ENCODE peak calls at places on chromosomes 3 and 15, in eight cellular contexts. X is dermis blood vessel endothelial cell; K is NCI-H2081; Q is endothelial cell; G is activated naive CD4-positive, alpha-beta T cell; Z is effector CD4-positive, alpha-beta T cell; H is stimulated activated CD8-positive, alpha-beta memory T cell treated with anti-CD3 and anti-CD28 coated beads, Interleukin-15, amount 100 ng/mL, for 24 hours; M is iris pigment epithelial cell. A is an unnamed sample.

GRCh38 chr3:194367992-194368841 is 1.3 kb downstream of the LRRC15 start:
- DNase-seq in G (no peak), M (no peak), Z (no peak), K (no peak), X (no peak), Q (no peak), H (no peak), A (no peak)

GRCh38 chr15:28208583-28208982 is 109.5 kb upstream of the OCA2 start:
- DNase-seq in X (no peak), Z (no peak), H (no peak), Q (no peak), K (no peak), M (no peak), G (no peak), A (no peak)

GRCh38 chr15:101092867-101093202 is 159.0 kb downstream of the CHSY1 start:
- DNase-seq in K (no peak), G (no peak), H (no peak), Z (no peak), X (no peak), M (no peak), Q (no peak), A (no peak)

GRCh38 chr3:127949446-127949845 is 34.4 kb downstream of the KBTBD12 start:
- DNase-seq in Z (no peak), K (no peak), X (no peak), M (no peak), H (no peak), Q (no peak), G (no peak), A (no peak)

GRCh38 chr3:150721285-150722130 is 17.8 kb upstream of the ERICH6 start:
- DNase-seq in M (peak; percentile 64), Q (no peak), K (peak; percentile 82), G (no peak), H (no peak), Z (no peak), X (peak; percentile 80), A (peak; percentile 84)

GRCh38 chr15:68054658-68055223 is 626 bp downstream of the PIAS1 start:
- DNase-seq in M (peak; percentile 27), Z (peak; percentile 21), Q (peak; percentile 81), X (peak; percentile 49), H (peak; percentile 12), G (peak; percentile 41), K (peak; percentile 72), A (peak; percentile 83)

GRCh38 chr3:172692751-172693310 is 18.0 kb downstream of the NCEH1 start:
- DNase-seq in H (no peak), G (no peak), K (no peak), Z (no peak), M (no peak), Q (no peak), X (no peak), A (no peak)

GRCh38 chr3:26638113-26638512 is 15.5 kb downstream of the LRRC3B start:
- DNase-seq in G (no peak), Z (no peak), M (no peak), H (no peak), Q (no peak), K (no peak), X (no peak), A (no peak)

GRCh38 chr3:139302084-139302800 is 41.6 kb upstream of the MRPS22 start:
- DNase-seq in Q (no peak), H (no peak), G (no peak), K (no peak), M (peak; percentile 99), Z (no peak), X (peak; percentile 53), A (no peak)

GRCh38 chr3:64644483-64644882 is 43.3 kb downstream of the ADAMTS9 start:
- DNase-seq in M (no peak), Z (no peak), K (no peak), Q (no peak), X (no peak), H (no peak), G (no peak), A (no peak)

GRCh38 chr3:97705739-97706138 is 58.8 kb upstream of the ARL6 start:
- DNase-seq in Q (no peak), Z (no peak), K (no peak), X (no peak), M (no peak), H (no peak), G (no peak), A (no peak)

GRCh38 chr3:142275856-142276255 is 50.5 kb upstream of the GK5 start:
- DNase-seq in H (no peak), G (no peak), M (peak; percentile 94), Q (no peak), Z (no peak), X (no peak), K (no peak), A (no peak)

GRCh38 chr3:114902691-114903101 is 244.4 kb downstream of the ZBTB20 start:
- DNase-seq in Q (no peak), H (no peak), G (no peak), X (peak; percentile 1), M (peak; percentile 6), K (peak; percentile 13), Z (no peak), A (no peak)